ENCODE peak calls at places on chromosomes 5 and 9, in five cellular contexts. J is neural progenitor cell; W is NCI-H1417; V is A549; X is stimulated activated CD8-positive, alpha-beta memory T cell treated with anti-CD3 and anti-CD28 coated beads, Interleukin-15, amount 100 ng/mL, for 24 hours. I is an unnamed sample.

GRCh38 chr5:144370273-144370672 is 199.6 kb downstream of the KCTD16 start:
- DNase-seq in J (no peak), W (no peak), V (no peak), X (no peak), I (no peak)

GRCh38 chr9:130880599-130881220 is 15.9 kb downstream of the QRFP start:
- DNase-seq in J (no peak), W (no peak), V (no peak), X (no peak), I (no peak)

GRCh38 chr5:59620535-59621212 is 272.9 kb downstream of the PDE4D start:
- DNase-seq in J (no peak), W (no peak), V (no peak), X (no peak), I (no peak)

GRCh38 chr5:81140942-81141341 is 92.2 kb upstream of the CKMT2 start:
- DNase-seq in J (no peak), W (no peak), V (no peak), X (no peak), I (no peak)

GRCh38 chr9:109781086-109781485 is 1.1 kb downstream of the PALM2AKAP2 start:
- DNase-seq in J (no peak), W (no peak), V (no peak), X (no peak), I (no peak)

GRCh38 chr9:120941046-120941770 is 14.6 kb upstream of the TRAF1 start:
- DNase-seq in J (no peak), W (no peak), V (no peak), X (no peak), I (no peak)

GRCh38 chr9:14030350-14030823 is 283.6 kb downstream of the NFIB start:
- DNase-seq in J (no peak), W (peak), V (no peak), X (no peak), I (no peak)

GRCh38 chr9:98121096-98121495 is 2.1 kb upstream of the TRIM14 start:
- DNase-seq in J (no peak), W (no peak), V (no peak), X (no peak), I (no peak)

GRCh38 chr9:33924978-33925797 is 108.2 kb downstream of the UBE2R2 start:
- DNase-seq in J (peak), W (peak), V (peak), X (no peak), I (peak)

I was measured in hippocampal formation.